ENCODE peak calls at places on chromosomes 12 and 14, in five cellular contexts. B, N, M, A and V are unnamed samples.
A peak's percentile ranks its signal among the peaks of the same experiment; 100 is the strongest.

GRCh38 chr14:76133103-76133502 is 18.6 kb upstream of the GPATCH2L start:
- DNase-seq in A (peak; percentile 51), B (no peak), M (no peak), N (peak; percentile 27), V (peak; percentile 53)

GRCh38 chr14:86797075-86797351 is 1196.0 kb downstream of the GALC start:
- DNase-seq in B (no peak), A (no peak), N (no peak), M (no peak), V (no peak)

GRCh38 chr14:63902375-63902976 is 49.7 kb downstream of the SYNE2 start:
- DNase-seq in M (no peak), N (no peak), A (no peak), B (no peak), V (no peak)

GRCh38 chr14:73269729-73270651 is 32.7 kb downstream of the PAPLN start:
- DNase-seq in A (peak; percentile 39), M (peak; percentile 65), N (peak; percentile 36), B (peak; percentile 38), V (peak; percentile 51)

GRCh38 chr12:4141344-4142270 is 132.0 kb upstream of the CCND2 start:
- DNase-seq in M (no peak), N (peak; percentile 24), A (no peak), B (peak; percentile 19), V (no peak)

GRCh38 chr12:93526786-93527428 is 45.6 kb upstream of the SOCS2 start:
- DNase-seq in M (no peak), B (no peak), N (peak; percentile 87), A (peak; percentile 85), V (peak; percentile 93)

GRCh38 chr14:56844603-56845002 is 34.3 kb upstream of the OTX2 start:
- DNase-seq in N (no peak), B (no peak), M (no peak), A (no peak), V (no peak)

GRCh38 chr12:93879476-93880376 is 202.6 kb downstream of the CRADD start:
- DNase-seq in A (peak; percentile 64), N (peak; percentile 53), B (no peak), M (no peak), V (peak; percentile 31)

GRCh38 chr14:88986146-88986841 is 161.8 kb downstream of the TTC8 start:
- DNase-seq in A (peak; percentile 82), N (peak; percentile 92), M (peak; percentile 13), B (peak; percentile 8), V (peak; percentile 78)

GRCh38 chr12:50619610-50619958 is 114.8 kb downstream of the DIP2B start:
- DNase-seq in M (no peak), B (no peak), N (no peak), A (no peak), V (no peak)

GRCh38 chr12:50620975-50621360 is 116.2 kb downstream of the DIP2B start:
- DNase-seq in N (no peak), M (no peak), A (peak; percentile 77), B (no peak), V (no peak)

GRCh38 chr12:50621435-50622304 is 116.9 kb downstream of the DIP2B start:
- DNase-seq in M (no peak), A (no peak), B (no peak), N (no peak), V (no peak)

GRCh38 chr12:50618864-50619609 is 114.3 kb downstream of the DIP2B start:
- DNase-seq in M (no peak), B (no peak), N (peak; percentile 15), A (peak; percentile 94), V (peak; percentile 71)

GRCh38 chr12:50620050-50620974 is 115.5 kb downstream of the DIP2B start:
- DNase-seq in M (no peak), N (peak; percentile 88), A (peak; percentile 92), B (no peak), V (peak; percentile 83)
- TF ChIP-seq CTCF in M (no peak), N (peak; percentile 15), A (peak; percentile 18), B (no peak), V (peak; percentile 18)

DNA sequence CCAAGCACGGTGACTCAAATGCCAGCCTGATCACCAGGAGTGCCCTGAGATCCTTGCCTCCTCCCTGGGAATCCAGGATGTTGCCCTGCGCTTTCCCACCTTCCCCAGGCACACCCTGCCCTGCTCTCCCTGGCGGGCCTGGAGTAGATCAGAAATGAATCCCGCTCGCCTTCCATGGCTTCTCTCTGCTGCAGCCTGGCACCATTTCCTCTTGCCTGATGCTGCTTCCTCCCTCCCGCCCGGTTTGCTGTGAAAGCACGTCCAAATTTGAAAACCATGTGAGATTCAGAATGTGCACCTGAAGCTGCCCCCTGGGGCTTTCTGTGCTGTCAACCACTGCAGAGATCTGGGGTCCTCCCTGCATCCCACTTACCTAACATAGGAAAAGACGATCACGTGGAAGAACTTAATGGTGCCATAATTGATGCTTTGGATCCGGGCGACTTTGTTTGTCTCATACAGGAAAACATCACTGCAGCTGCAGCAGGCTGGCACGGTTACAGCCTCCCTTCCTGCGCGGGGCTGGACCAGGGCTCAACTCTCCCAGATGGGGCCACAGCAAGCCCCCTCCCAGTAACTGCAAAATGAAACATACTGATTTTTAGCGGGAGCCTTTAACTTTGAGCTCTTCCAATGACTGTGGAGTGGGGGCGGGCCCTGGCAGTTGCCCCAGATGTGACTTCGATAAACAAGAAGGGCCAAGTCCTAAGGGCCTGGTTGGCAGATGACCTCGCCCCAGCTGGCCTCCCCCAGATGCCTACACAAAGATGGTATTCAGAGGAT is 24.9 kb upstream of the C12orf76 start:
- DNase-seq in B (peak; percentile 30), M (peak; percentile 37), A (no peak), N (peak; percentile 30), V (no peak)
- H3K4me3 ChIP-seq in B (peak overlapping the region; percentile 34), M (peak overlapping the region; percentile 55), A (peak overlapping the region; percentile 33), N (peak overlapping the region; percentile 56), V (peak overlapping the region; percentile 18)

DNA sequence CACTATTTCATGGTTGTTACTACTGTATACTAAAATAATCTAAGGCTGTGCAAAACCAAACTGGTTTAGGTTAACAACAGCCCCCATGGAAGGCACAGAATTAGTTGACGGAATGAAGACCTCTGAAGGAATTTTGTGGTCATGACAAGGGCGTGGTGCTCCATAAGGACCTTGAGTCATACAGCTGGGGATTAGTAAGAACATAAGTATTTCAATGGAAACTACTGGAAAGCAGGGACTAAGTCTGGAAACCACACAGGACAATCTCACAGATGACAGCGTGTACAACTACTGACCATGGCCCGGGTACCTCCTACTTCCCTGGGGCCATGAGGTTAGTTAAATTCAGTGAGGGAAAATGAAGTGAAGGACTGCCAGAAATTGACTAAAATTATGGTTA is 98.5 kb upstream of the PLEKHA5 start:
- DNase-seq in A (peak; percentile 78), B (no peak), N (peak; percentile 93), M (no peak), V (peak; percentile 78)
- TF ChIP-seq CTCF in A (no peak), B (no peak), N (no peak), M (no peak), V (no peak)

GRCh38 chr12:62468394-62468793 is 1.8 kb downstream of the MON2 start:
- DNase-seq in B (no peak), N (peak; percentile 28), A (no peak), M (no peak), V (no peak)
- H3K4me3 ChIP-seq in B (peak overlapping the region; percentile 88), N (peak overlapping the region; percentile 98), A (peak overlapping the region; percentile 100), M (peak overlapping the region; percentile 99), V (peak overlapping the region; percentile 73)

GRCh38 chr14:37623552-37623951 is 28.1 kb downstream of the TTC6 start:
- DNase-seq in A (no peak), B (no peak), M (no peak), N (peak; percentile 91), V (peak; percentile 64)

GRCh38 chr14:37625597-37626595 is 30.5 kb downstream of the TTC6 start:
- DNase-seq in N (no peak), B (no peak), M (no peak), A (no peak), V (no peak)

GRCh38 chr14:37623971-37624370 is 28.5 kb downstream of the TTC6 start:
- DNase-seq in A (no peak), M (no peak), N (no peak), B (no peak), V (no peak)

GRCh38 chr14:37620856-37621255 is 25.4 kb downstream of the TTC6 start:
- DNase-seq in A (no peak), B (no peak), M (no peak), N (no peak), V (no peak)

DNA sequence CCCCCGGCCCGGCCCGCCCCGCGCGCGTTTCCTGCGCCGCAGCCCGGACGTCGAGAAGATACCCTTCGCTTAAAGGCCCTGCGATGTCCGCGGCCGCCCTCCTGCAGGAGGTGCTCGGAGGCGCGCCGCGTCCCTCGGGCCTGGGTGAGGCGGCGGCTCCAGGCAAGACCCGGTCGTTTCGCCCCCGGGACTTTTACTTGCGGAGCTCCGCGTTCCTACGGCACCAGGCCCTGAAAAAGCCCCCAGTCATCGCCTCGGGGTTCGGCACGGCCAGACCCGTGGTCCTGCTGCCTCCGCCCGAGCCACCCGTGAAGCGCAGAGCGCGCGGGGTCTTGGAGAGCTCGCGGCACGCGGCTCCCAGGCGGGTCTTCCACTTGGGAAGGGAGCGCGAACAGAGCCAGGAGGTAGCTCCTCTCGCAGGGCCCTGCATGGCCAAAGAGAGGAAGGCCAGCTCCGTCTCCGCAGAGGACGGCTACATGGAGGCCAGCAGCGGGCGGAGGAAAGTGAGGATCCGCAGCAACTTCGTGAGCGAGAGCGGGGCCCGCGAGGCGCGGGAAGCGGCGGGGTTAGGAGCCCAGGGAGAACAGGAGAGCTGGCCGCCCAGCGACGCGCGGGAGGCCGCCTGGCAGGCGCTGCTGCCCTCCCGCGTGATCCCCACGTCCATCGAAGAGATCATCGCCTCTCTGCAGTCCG is 26.9 kb downstream of the TTC6 start:
- DNase-seq in M (no peak), N (peak; percentile 20), A (peak; percentile 33), B (no peak), V (peak; percentile 42)
- TF ChIP-seq CTCF in M (no peak), N (no peak), A (no peak), B (no peak), V (no peak)

GRCh38 chr14:99730876-99731351 is 46.8 kb downstream of the CYP46A1 start:
- DNase-seq in B (peak; percentile 8), A (no peak), M (peak; percentile 13), N (no peak), V (no peak)
- H3K4me3 ChIP-seq in B (peak overlapping the region; percentile 55), A (no peak overlapping the region), M (no peak overlapping the region), N (no peak overlapping the region), V (no peak overlapping the region)

DNA sequence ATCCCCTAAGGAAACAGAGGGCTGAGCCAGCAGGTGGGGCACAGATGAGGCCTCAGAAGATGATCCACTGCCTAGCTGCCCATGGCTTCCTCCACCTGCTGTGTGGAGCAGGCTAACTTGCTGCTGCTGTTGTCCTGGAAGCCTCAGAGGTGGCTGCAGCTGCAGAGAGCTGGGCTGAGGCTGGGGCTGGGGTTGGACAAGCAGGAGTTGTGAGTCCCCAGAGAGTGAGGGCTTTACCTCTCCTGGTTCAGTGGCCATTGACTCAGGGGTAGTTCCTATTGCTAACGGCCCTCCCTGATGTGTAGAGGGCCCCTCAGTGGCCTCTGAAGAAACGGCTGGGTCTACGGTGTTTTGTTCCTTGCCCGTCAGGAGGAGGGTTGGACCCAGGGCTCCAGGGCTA is 13.7 kb upstream of the PRKAG1 start:
- DNase-seq in M (no peak), N (no peak), B (no peak), A (no peak), V (no peak)
- TF ChIP-seq CTCF in M (no peak), N (no peak), B (no peak), A (no peak), V (no peak)